ENCODE peak calls at places on chromosomes 3 and 15, in seven cellular contexts. S is psoas muscle, Y is endodermal cell, K is A549, O is right atrium auricular region, A is transverse colon, P is heart right ventricle. R is an unnamed sample. For H3K4me1, the result is how much of the 10 kb centered on the place peaks cover.

GRCh38 chr3:96813820-96814580 is 394 bp upstream of the EPHA6 start:
- DNase-seq in S (peak), Y (peak), K (peak), O (peak), A (peak), P (peak), R (peak)

GRCh38 chr3:135513106-135514063 is 452.1 kb upstream of the PPP2R3A start:
- DNase-seq in S (no peak), Y (peak), K (no peak), O (no peak), A (no peak), P (no peak), R (peak)

GRCh38 chr3:181851063-181851462 is 139.3 kb downstream of the SOX2 start:
- DNase-seq in S (no peak), Y (no peak), K (no peak), O (no peak), A (no peak), P (no peak), R (peak)

GRCh38 chr3:14125193-14126016 is 553 bp downstream of the TMEM43 start:
- DNase-seq in S (peak), Y (peak), K (peak), O (peak), A (peak), P (peak), R (peak)

GRCh38 chr15:55343168-55343567 is 24.1 kb downstream of the PIGB start:
- DNase-seq in S (no peak), Y (no peak), K (no peak), O (no peak), A (no peak), P (no peak), R (no peak)

GRCh38 chr3:132730891-132731580 is 8.8 kb upstream of the NPHP3 start:
- DNase-seq in S (no peak), Y (peak), K (peak), O (no peak), A (no peak), P (no peak), R (peak)

GRCh38 chr15:69760890-69761568 is 308.4 kb downstream of the RPLP1 start:
- DNase-seq in S (peak), Y (no peak), K (peak), O (peak), A (peak), P (no peak), R (peak)

GRCh38 chr3:48426401-48426909 is 3.4 kb downstream of the PLXNB1 start:
- DNase-seq in S (no peak), Y (no peak), K (no peak), O (no peak), A (no peak), P (peak), R (no peak)

GRCh38 chr15:64009798-64010241 is 36.5 kb downstream of the DAPK2 start:
- DNase-seq in S (no peak), Y (no peak), K (no peak), O (no peak), A (no peak), P (no peak), R (no peak)

GRCh38 chr3:10653241-10653640 is 147.9 kb upstream of the ATP2B2 start:
- DNase-seq in S (no peak), Y (peak), K (no peak), O (no peak), A (no peak), P (no peak), R (no peak)

GRCh38 chr3:14132689-14133088 is 7.8 kb downstream of the TMEM43 start:
- DNase-seq in S (no peak), Y (no peak), K (no peak), O (no peak), A (no peak), P (no peak), R (no peak)

DNA sequence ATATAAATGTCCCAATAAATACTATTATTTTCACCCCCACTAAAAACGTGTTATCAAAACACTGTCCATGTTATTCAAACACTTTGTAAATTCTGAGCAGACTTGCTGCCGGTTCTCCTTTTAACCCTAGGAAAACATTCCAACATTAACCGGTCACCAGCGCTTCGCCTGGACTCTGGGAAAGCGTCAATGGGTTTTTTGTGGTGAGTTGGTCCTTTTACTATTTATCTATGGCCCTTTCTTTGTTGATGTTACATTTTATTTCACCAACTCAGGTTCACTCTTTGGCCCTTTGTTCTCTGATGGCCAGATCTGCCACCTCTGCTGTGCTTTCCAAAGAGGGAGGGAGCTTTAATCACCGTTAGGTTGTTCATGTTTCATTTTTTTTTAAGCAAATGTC is 4.1 kb upstream of the EOMES start:
- DNase-seq in S (no peak), Y (no peak), K (no peak), O (no peak), A (no peak), P (no peak), R (no peak)
- H3K4me1 ChIP-seq in S (under half), Y (under half), K (under half), O (under half), A (under half), P (half or more), R (under half)

GRCh38 chr3:12986031-12986430 is 87.2 kb downstream of the IQSEC1 start:
- DNase-seq in S (no peak), Y (peak), K (no peak), O (no peak), A (no peak), P (no peak), R (no peak)

GRCh38 chr3:12986521-12986920 is 86.7 kb downstream of the IQSEC1 start:
- DNase-seq in S (no peak), Y (peak), K (no peak), O (no peak), A (peak), P (no peak), R (no peak)

GRCh38 chr3:12984023-12984823 is 89.0 kb downstream of the IQSEC1 start:
- DNase-seq in S (peak), Y (peak), K (peak), O (no peak), A (peak), P (no peak), R (peak)

GRCh38 chr3:12983326-12983725 is 89.9 kb downstream of the IQSEC1 start:
- DNase-seq in S (no peak), Y (peak), K (no peak), O (no peak), A (no peak), P (no peak), R (no peak)

GRCh38 chr3:12985148-12985547 is 88.1 kb downstream of the IQSEC1 start:
- DNase-seq in S (no peak), Y (peak), K (no peak), O (no peak), A (no peak), P (peak), R (no peak)
- H3K4me1 ChIP-seq in S (under half), Y (under half), K (under half), O (under half), A (under half), P (half or more), R (under half)

GRCh38 chr3:23450051-23450450 is 246.9 kb downstream of the UBE2E2 start:
- DNase-seq in S (no peak), Y (no peak), K (no peak), O (no peak), A (no peak), P (no peak), R (no peak)

GRCh38 chr3:23450806-23451205 is 247.7 kb downstream of the UBE2E2 start:
- DNase-seq in S (no peak), Y (no peak), K (no peak), O (no peak), A (no peak), P (no peak), R (no peak)

GRCh38 chr3:23455084-23455483 is 252.0 kb downstream of the UBE2E2 start:
- DNase-seq in S (no peak), Y (no peak), K (no peak), O (no peak), A (no peak), P (no peak), R (no peak)

GRCh38 chr3:23448998-23449537 is 245.9 kb downstream of the UBE2E2 start:
- DNase-seq in S (no peak), Y (no peak), K (no peak), O (no peak), A (no peak), P (no peak), R (no peak)

DNA sequence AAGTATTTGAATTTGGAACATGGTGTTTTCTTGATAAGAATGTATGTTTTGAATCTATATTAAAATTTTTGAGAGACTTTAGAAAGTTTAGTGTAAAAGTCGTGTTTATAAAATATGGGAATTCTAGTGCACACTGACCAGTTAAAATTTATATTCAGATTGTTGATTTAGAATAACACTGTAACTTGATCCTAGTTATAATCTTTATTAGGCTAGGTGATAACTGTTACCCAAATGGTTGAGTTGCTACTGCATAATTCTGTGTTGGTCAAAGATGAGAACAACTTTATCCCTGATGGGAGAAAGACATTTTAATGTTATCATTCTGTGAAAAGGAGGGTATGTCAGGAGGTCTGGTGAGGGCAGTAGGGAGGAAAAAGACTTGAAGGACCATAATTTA is 249.3 kb downstream of the UBE2E2 start:
- DNase-seq in S (no peak), Y (no peak), K (no peak), O (no peak), A (no peak), P (no peak), R (no peak)
- H3K4me1 ChIP-seq in S (under half), Y (under half), K (under half), O (under half), A (under half), P (under half), R (under half)

DNA sequence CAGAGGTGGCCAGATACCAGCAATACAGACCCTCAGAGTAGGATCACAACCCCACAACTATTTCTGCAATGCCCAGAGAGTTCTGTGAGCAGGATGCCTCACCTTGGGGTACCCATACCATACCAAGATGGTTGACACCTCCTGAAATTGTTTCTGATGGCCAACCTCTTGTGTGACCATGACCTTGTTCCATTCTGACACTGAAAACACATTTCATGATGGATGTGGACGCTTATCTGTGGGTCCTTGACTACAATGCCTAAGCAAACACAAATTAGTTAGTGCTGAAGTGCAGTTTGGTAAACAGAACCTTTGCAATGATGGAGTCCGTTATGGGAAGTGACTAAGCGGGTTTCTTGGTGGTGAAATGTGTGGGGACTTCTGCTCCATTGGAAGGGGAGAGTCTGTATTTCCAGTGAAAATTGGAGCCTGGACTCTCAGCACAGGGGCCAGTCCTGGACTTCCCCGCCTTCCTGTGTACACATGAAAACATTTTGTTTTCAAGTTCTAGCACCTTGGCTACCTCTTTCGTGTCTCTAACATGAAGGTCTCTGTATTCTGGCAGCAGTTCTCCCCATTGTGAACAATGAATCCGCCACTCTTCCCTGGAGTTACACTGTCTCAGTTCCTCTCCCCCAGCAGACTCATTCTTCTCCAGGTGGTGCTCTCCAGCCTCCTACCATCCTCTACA is 106.2 kb downstream of the XXYLT1 start:
- DNase-seq in S (no peak), Y (no peak), K (no peak), O (no peak), A (no peak), P (no peak), R (no peak)
- H3K4me1 ChIP-seq in S (under half), Y (under half), K (under half), O (under half), A (under half), P (under half), R (under half)

DNA sequence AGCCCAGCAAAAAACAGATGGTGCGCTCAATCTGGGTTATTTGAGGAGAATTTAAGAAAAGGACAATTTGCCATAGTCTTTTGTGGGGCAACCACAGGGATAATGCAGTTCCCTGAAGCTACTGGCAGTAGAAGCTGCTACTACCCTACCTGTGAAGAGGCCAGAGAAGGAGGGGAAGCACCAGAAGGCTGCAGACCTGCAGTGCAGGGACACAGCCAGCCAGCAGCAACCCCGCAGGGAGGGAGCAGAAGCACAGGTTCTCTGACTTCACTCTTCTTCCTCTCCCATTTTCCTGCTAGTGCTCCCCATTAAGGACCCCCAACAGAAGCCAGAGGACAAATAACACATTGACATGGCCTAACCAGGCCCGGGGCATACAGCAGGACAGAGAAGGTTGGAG is 30.3 kb downstream of the POPDC2 start:
- DNase-seq in S (no peak), Y (peak), K (no peak), O (no peak), A (no peak), P (no peak), R (no peak)
- H3K4me1 ChIP-seq in S (half or more), Y (under half), K (under half), O (under half), A (under half), P (half or more), R (under half)

R was measured in hepatocyte.